ENCODE peak calls at places on chromosome 9, in nine cellular contexts. B, F, R, K, W, C, U, N and H are unnamed samples. For H3K9me3 and H3K4me1, the result is how much of the 10 kb centered on the place peaks cover.

GRCh38 chr9:26375448-26375847 is 517.2 kb downstream of the CAAP1 start:
- DNase-seq in B (no peak), F (no peak), R (no peak), K (peak), W (no peak), C (peak), U (peak), N (no peak), H (peak)

GRCh38 chr9:20599195-20599594 is 23.1 kb downstream of the MLLT3 start:
- DNase-seq in B (no peak), F (peak), R (no peak), K (no peak), W (peak), C (peak), U (no peak), N (no peak), H (peak)

GRCh38 chr9:14910178-14910805 is at the start of gene FREM1:
- DNase-seq in B (no peak), F (peak), R (peak), K (no peak), W (peak), C (no peak), U (no peak), N (peak), H (peak)

GRCh38 chr9:120927125-120928014 is 774 bp upstream of the TRAF1 start:
- DNase-seq in B (no peak), F (no peak), R (no peak), K (no peak), W (no peak), C (no peak), U (no peak), N (no peak), H (no peak)

GRCh38 chr9:132645711-132646110 is 24.1 kb downstream of the DDX31 start:
- DNase-seq in B (no peak), F (no peak), R (no peak), K (no peak), W (no peak), C (no peak), U (no peak), N (no peak), H (no peak)

GRCh38 chr9:14271078-14271673 is 42.8 kb downstream of the NFIB start:
- DNase-seq in B (no peak), F (peak), R (peak), K (peak), W (peak), C (peak), U (peak), N (no peak), H (peak)

GRCh38 chr9:76215066-76215465 is 179.2 kb downstream of the RFK start:
- DNase-seq in B (no peak), F (peak), R (peak), K (no peak), W (peak), C (peak), U (peak), N (no peak), H (peak)

GRCh38 chr9:16278420-16278999 is 592.0 kb downstream of the BNC2 start:
- DNase-seq in B (no peak), F (peak), R (no peak), K (no peak), W (peak), C (no peak), U (no peak), N (no peak), H (peak)

GRCh38 chr9:103789686-103790085 is 304.4 kb upstream of the SMC2 start:
- DNase-seq in B (no peak), F (peak), R (peak), K (peak), W (no peak), C (no peak), U (peak), N (no peak), H (peak)

GRCh38 chr9:69174645-69175487 is 789 bp downstream of the TJP2 start:
- DNase-seq in B (no peak), F (peak), R (peak), K (peak), W (peak), C (peak), U (peak), N (no peak), H (peak)

GRCh38 chr9:129383415-129384088 is 205.5 kb upstream of the IER5L start:
- DNase-seq in B (no peak), F (peak), R (peak), K (peak), W (peak), C (peak), U (peak), N (peak), H (peak)

GRCh38 chr9:121692606-121693505 is 41.4 kb downstream of the DAB2IP start:
- DNase-seq in B (peak), F (peak), R (peak), K (peak), W (no peak), C (peak), U (no peak), N (peak), H (peak)

GRCh38 chr9:135924628-135925338 is 17.4 kb upstream of the CAMSAP1 start:
- DNase-seq in B (no peak), F (no peak), R (no peak), K (no peak), W (no peak), C (no peak), U (no peak), N (no peak), H (no peak)

GRCh38 chr9:136511670-136512592 is 29.1 kb upstream of the SEC16A start:
- DNase-seq in B (no peak), F (no peak), R (no peak), K (no peak), W (no peak), C (no peak), U (no peak), N (peak), H (no peak)

GRCh38 chr9:87292449-87293191 is 205.0 kb upstream of the DAPK1 start:
- DNase-seq in B (no peak), F (peak), R (no peak), K (no peak), W (no peak), C (peak), U (no peak), N (no peak), H (no peak)

GRCh38 chr9:27125030-27125429 is 16.0 kb downstream of the TEK start:
- DNase-seq in B (peak), F (peak), R (no peak), K (peak), W (peak), C (peak), U (peak), N (no peak), H (peak)

GRCh38 chr9:90665072-90665471 is 22.4 kb upstream of the DIRAS2 start:
- DNase-seq in B (no peak), F (no peak), R (peak), K (no peak), W (no peak), C (no peak), U (no peak), N (no peak), H (no peak)

GRCh38 chr9:111350556-111350955 is 20.5 kb upstream of the OR2K2 start:
- DNase-seq in B (no peak), F (no peak), R (no peak), K (peak), W (peak), C (peak), U (no peak), N (no peak), H (no peak)

GRCh38 chr9:567746-568305 is 273.7 kb upstream of the DMRT1 start:
- DNase-seq in B (no peak), F (no peak), R (no peak), K (no peak), W (no peak), C (no peak), U (no peak), N (no peak), H (no peak)

GRCh38 chr9:18800579-18800978 is 232.4 kb downstream of the SAXO1 start:
- DNase-seq in B (no peak), F (no peak), R (no peak), K (no peak), W (no peak), C (no peak), U (no peak), N (no peak), H (no peak)

GRCh38 chr9:98255064-98255577 is 328 bp downstream of the TBC1D2 start:
- DNase-seq in B (no peak), F (peak), R (peak), K (peak), W (peak), C (peak), U (no peak), N (no peak), H (peak)

GRCh38 chr9:69044226-69045219 is 9.0 kb downstream of the FXN start:
- DNase-seq in B (no peak), F (peak), R (peak), K (peak), W (peak), C (peak), U (peak), N (no peak), H (peak)

GRCh38 chr9:137734181-137734580 is 115.4 kb downstream of the EHMT1 start:
- DNase-seq in B (no peak), F (no peak), R (no peak), K (no peak), W (no peak), C (no peak), U (no peak), N (no peak), H (no peak)

GRCh38 chr9:137731947-137732813 is 113.4 kb downstream of the EHMT1 start:
- DNase-seq in B (no peak), F (no peak), R (no peak), K (no peak), W (no peak), C (no peak), U (no peak), N (no peak), H (no peak)

GRCh38 chr9:137728444-137729311 is 109.9 kb downstream of the EHMT1 start:
- DNase-seq in B (no peak), F (no peak), R (no peak), K (no peak), W (no peak), C (peak), U (no peak), N (no peak), H (no peak)

GRCh38 chr9:137731216-137731946 is 112.6 kb downstream of the EHMT1 start:
- DNase-seq in B (no peak), F (no peak), R (no peak), K (no peak), W (no peak), C (no peak), U (no peak), N (no peak), H (no peak)

DNA sequence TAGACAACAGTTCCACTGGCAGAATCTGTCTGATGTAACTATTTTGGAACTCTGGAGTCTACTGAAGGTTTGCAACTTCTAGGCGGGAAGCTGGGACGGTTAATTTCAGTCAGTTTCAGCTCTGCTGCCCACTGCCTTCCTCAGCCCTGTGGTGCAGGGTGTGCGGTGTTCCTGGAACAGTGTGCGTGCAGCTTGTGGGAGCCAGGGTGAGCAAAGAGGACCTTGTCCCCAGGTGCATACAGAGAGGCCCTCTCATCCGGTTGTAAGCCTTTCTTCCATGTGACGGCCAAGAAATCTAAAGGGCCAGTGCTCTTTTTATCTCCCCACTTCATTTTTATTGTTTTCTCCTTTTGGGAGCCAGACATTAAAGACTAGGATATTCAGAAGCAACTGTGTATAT is 114.6 kb downstream of the EHMT1 start:
- DNase-seq in B (no peak), F (no peak), R (no peak), K (no peak), W (no peak), C (no peak), U (no peak), N (no peak), H (no peak)
- H3K9me3 ChIP-seq in B (under half), F (under half), R (under half), K (under half), W (under half), C (under half), U (under half), N (half or more), H (under half)

GRCh38 chr9:125372441-125373226 is 111.0 kb downstream of the GAPVD1 start:
- DNase-seq in B (no peak), F (no peak), R (no peak), K (no peak), W (no peak), C (no peak), U (no peak), N (no peak), H (no peak)

GRCh38 chr9:125375820-125376219 is 114.2 kb downstream of the GAPVD1 start:
- DNase-seq in B (no peak), F (no peak), R (no peak), K (no peak), W (no peak), C (no peak), U (no peak), N (no peak), H (no peak)

GRCh38 chr9:125377584-125378250 is 116.1 kb downstream of the GAPVD1 start:
- DNase-seq in B (no peak), F (no peak), R (no peak), K (no peak), W (no peak), C (no peak), U (no peak), N (no peak), H (no peak)

GRCh38 chr9:125376261-125377226 is 114.9 kb downstream of the GAPVD1 start:
- DNase-seq in B (no peak), F (no peak), R (no peak), K (no peak), W (no peak), C (no peak), U (no peak), N (no peak), H (no peak)

GRCh38 chr9:125374443-125375309 is 113.0 kb downstream of the GAPVD1 start:
- DNase-seq in B (peak), F (peak), R (peak), K (peak), W (peak), C (peak), U (peak), N (peak), H (peak)
- H3K9ac ChIP-seq in B (no peak), F (peak), R (no peak), K (no peak), W (no peak), C (peak), U (no peak), N (no peak), H (peak)

GRCh38 chr9:71762900-71763653 is 5.2 kb downstream of the CEMIP2 start:
- DNase-seq in B (no peak), F (peak), R (no peak), K (peak), W (peak), C (peak), U (peak), N (no peak), H (peak)
- H3K4me1 ChIP-seq in B (half or more), F (half or more), R (half or more), K (half or more), W (under half), C (under half), U (half or more), N (under half), H (half or more)

GRCh38 chr9:33340186-33340585 is 49.9 kb downstream of the NFX1 start:
- DNase-seq in B (no peak), F (no peak), R (no peak), K (no peak), W (no peak), C (no peak), U (no peak), N (no peak), H (no peak)
- H3K9me3 ChIP-seq in B (under half), F (under half), R (under half), K (under half), W (under half), C (under half), U (under half), N (under half), H (under half)

GRCh38 chr9:108783318-108784127 is 72.3 kb downstream of the ACTL7B start:
- DNase-seq in B (no peak), F (no peak), R (no peak), K (no peak), W (no peak), C (no peak), U (no peak), N (no peak), H (no peak)
- H3K9ac ChIP-seq in B (no peak), F (no peak), R (no peak), K (no peak), W (no peak), C (no peak), U (no peak), N (no peak), H (no peak)

GRCh38 chr9:110111868-110112267 is 96.1 kb downstream of the C9orf152 start:
- DNase-seq in B (no peak), F (no peak), R (no peak), K (no peak), W (no peak), C (no peak), U (no peak), N (no peak), H (no peak)
- H3K4me1 ChIP-seq in B (under half), F (under half), R (under half), K (under half), W (under half), C (under half), U (under half), N (under half), H (under half)

GRCh38 chr9:95383845-95384244 is 66.3 kb upstream of the FANCC start:
- DNase-seq in B (no peak), F (no peak), R (no peak), K (no peak), W (no peak), C (peak), U (no peak), N (no peak), H (peak)
- H3K9me3 ChIP-seq in B (under half), F (under half), R (under half), K (under half), W (under half), C (under half), U (under half), N (under half), H (under half)

GRCh38 chr9:107106416-107106815 is 176.7 kb upstream of the RAD23B start:
- DNase-seq in B (no peak), F (no peak), R (no peak), K (no peak), W (no peak), C (no peak), U (no peak), N (no peak), H (no peak)
- H3K9ac ChIP-seq in B (no peak), F (no peak), R (no peak), K (no peak), W (no peak), C (no peak), U (no peak), N (no peak), H (no peak)

GRCh38 chr9:22158275-22158674 is 149.2 kb upstream of the CDKN2B start:
- DNase-seq in B (no peak), F (no peak), R (no peak), K (peak), W (no peak), C (peak), U (peak), N (no peak), H (no peak)
- H3K4me1 ChIP-seq in B (under half), F (under half), R (under half), K (under half), W (under half), C (under half), U (under half), N (under half), H (under half)